ENCODE peak calls at places on chromosomes 3 and 15, in five cellular contexts. I is CD8-positive, alpha-beta T cell; C is body of pancreas; J is fibroblast of lung; F is pancreas. O is an unnamed sample.

GRCh38 chr3:46383946-46384330 is 13.2 kb downstream of the CCR5 start:
- DNase-seq in I (no peak), C (no peak), J (no peak), F (no peak), O (no peak)

GRCh38 chr15:65040461-65040860 is 4.7 kb upstream of the SLC51B start:
- DNase-seq in I (no peak), C (no peak), J (no peak), F (no peak), O (no peak)

GRCh38 chr3:128282392-128283196 is 129.3 kb downstream of the EEFSEC start:
- DNase-seq in I (no peak), C (peak; percentile 64), J (peak; percentile 71), F (peak; percentile 90), O (no peak)

GRCh38 chr3:195164573-195165263 is 106.2 kb downstream of the XXYLT1 start:
- DNase-seq in I (no peak), C (no peak), J (no peak), F (no peak), O (no peak)

GRCh38 chr3:55907616-55908015 is 420.5 kb upstream of the WNT5A start:
- DNase-seq in I (no peak), C (no peak), J (no peak), F (no peak), O (no peak)

GRCh38 chr15:69929905-69930630 is 167.6 kb downstream of the TLE3 start:
- DNase-seq in I (no peak), C (no peak), J (no peak), F (no peak), O (no peak)

GRCh38 chr3:140443073-140443472 is 234.8 kb upstream of the TRIM42 start:
- DNase-seq in I (no peak), C (no peak), J (no peak), F (no peak), O (no peak)

GRCh38 chr3:130849111-130849552 is 44.8 kb upstream of the ATP2C1 start:
- DNase-seq in I (no peak), C (peak; percentile 81), J (no peak), F (peak; percentile 90), O (no peak)

GRCh38 chr15:39084683-39085530 is 496.0 kb upstream of the THBS1 start:
- DNase-seq in I (no peak), C (peak; percentile 17), J (peak; percentile 92), F (no peak), O (no peak)

GRCh38 chr15:74432968-74433591 is 678 bp downstream of the SEMA7A start:
- DNase-seq in I (no peak), C (no peak), J (no peak), F (no peak), O (no peak)

GRCh38 chr15:80569656-80570055 is 125.5 kb upstream of the ABHD17C start:
- DNase-seq in I (no peak), C (no peak), J (no peak), F (no peak), O (no peak)

GRCh38 chr3:52234516-52235447 is 4.2 kb downstream of the TWF2 start:
- DNase-seq in I (no peak), C (no peak), J (no peak), F (no peak), O (no peak)

GRCh38 chr3:23611737-23612295 is 193.9 kb upstream of the UBE2E1 start:
- DNase-seq in I (no peak), C (peak; percentile 27), J (peak; percentile 84), F (peak; percentile 64), O (no peak)

GRCh38 chr3:115814778-115815380 is 191.6 kb downstream of the GAP43 start:
- DNase-seq in I (peak; percentile 76), C (peak; percentile 84), J (peak; percentile 61), F (no peak), O (peak; percentile 13)

GRCh38 chr3:50567011-50567385 is 549 bp downstream of the C3orf18 start:
- DNase-seq in I (no peak), C (no peak), J (no peak), F (no peak), O (no peak)

GRCh38 chr3:129226374-129226773 is 23.0 kb upstream of the COPG1 start:
- DNase-seq in I (no peak), C (peak; percentile 16), J (peak; percentile 97), F (no peak), O (no peak)

DNA sequence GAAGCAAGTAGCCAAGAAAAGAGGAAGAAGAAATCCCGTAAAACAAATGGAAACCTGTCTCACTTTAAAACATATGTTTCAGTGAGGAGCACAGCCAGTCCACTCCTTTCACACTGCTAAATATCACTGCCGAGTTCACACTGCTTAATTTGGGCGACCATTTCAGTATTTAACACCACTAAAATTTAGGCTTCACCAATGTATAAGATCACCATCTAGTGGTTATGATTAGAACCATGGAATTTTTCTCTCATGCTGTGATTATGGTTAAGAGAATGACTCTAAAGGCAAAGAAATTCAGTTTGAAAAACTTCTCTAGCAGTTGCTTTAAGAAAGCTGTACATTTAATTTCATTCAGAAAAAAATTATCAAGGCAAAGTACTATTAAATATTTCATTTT is 16.6 kb downstream of the SLC4A7 start:
- DNase-seq in I (no peak), C (no peak), J (peak; percentile 46), F (no peak), O (no peak)
- TF ChIP-seq CTCF in I (peak; percentile 60), C (peak; percentile 46), J (peak; percentile 35), F (peak; percentile 37), O (peak; percentile 57)

GRCh38 chr15:59062985-59063384 is 42.0 kb upstream of the CCNB2 start:
- DNase-seq in I (no peak), C (no peak), J (no peak), F (no peak), O (no peak)
- TF ChIP-seq CTCF in I (no peak), C (no peak), J (no peak), F (no peak), O (no peak)

GRCh38 chr3:100982710-100983109 is 10.5 kb downstream of the ABI3BP start:
- DNase-seq in I (no peak), C (no peak), J (peak; percentile 58), F (no peak), O (no peak)
- TF ChIP-seq CTCF in I (no peak), C (no peak), J (no peak), F (no peak), O (no peak)

GRCh38 chr3:13261908-13262307 is 158.2 kb downstream of the NUP210 start:
- DNase-seq in I (no peak), C (no peak), J (no peak), F (no peak), O (no peak)

GRCh38 chr3:13258986-13259514 is 161.1 kb downstream of the NUP210 start:
- DNase-seq in I (no peak), C (no peak), J (no peak), F (no peak), O (no peak)

GRCh38 chr3:13261104-13261800 is 158.9 kb downstream of the NUP210 start:
- DNase-seq in I (no peak), C (no peak), J (no peak), F (peak; percentile 47), O (no peak)

GRCh38 chr3:13259831-13260230 is 160.3 kb downstream of the NUP210 start:
- DNase-seq in I (no peak), C (no peak), J (no peak), F (no peak), O (no peak)

GRCh38 chr3:13260259-13261103 is 159.6 kb downstream of the NUP210 start:
- DNase-seq in I (no peak), C (no peak), J (no peak), F (no peak), O (no peak)
- TF ChIP-seq CTCF in I (no peak), C (no peak), J (no peak), F (no peak), O (no peak)

GRCh38 chr3:191244242-191244867 is 45.3 kb downstream of the OSTN start:
- DNase-seq in I (no peak), C (no peak), J (no peak), F (no peak), O (no peak)
- TF ChIP-seq CTCF in I (no peak), C (peak; percentile 36), J (no peak), F (peak; percentile 31), O (peak; percentile 33)

GRCh38 chr15:34984884-34985630 is 3.0 kb downstream of the ZNF770 start:
- DNase-seq in I (no peak), C (no peak), J (peak; percentile 52), F (no peak), O (no peak)

GRCh38 chr15:34987182-34987488 is 952 bp downstream of the ZNF770 start:
- DNase-seq in I (no peak), C (no peak), J (no peak), F (no peak), O (no peak)

GRCh38 chr15:34986326-34987181 is 1.5 kb downstream of the ZNF770 start:
- DNase-seq in I (no peak), C (no peak), J (no peak), F (no peak), O (no peak)

GRCh38 chr15:34987623-34987981 is 485 bp downstream of the ZNF770 start:
- DNase-seq in I (no peak), C (no peak), J (no peak), F (no peak), O (no peak)

DNA sequence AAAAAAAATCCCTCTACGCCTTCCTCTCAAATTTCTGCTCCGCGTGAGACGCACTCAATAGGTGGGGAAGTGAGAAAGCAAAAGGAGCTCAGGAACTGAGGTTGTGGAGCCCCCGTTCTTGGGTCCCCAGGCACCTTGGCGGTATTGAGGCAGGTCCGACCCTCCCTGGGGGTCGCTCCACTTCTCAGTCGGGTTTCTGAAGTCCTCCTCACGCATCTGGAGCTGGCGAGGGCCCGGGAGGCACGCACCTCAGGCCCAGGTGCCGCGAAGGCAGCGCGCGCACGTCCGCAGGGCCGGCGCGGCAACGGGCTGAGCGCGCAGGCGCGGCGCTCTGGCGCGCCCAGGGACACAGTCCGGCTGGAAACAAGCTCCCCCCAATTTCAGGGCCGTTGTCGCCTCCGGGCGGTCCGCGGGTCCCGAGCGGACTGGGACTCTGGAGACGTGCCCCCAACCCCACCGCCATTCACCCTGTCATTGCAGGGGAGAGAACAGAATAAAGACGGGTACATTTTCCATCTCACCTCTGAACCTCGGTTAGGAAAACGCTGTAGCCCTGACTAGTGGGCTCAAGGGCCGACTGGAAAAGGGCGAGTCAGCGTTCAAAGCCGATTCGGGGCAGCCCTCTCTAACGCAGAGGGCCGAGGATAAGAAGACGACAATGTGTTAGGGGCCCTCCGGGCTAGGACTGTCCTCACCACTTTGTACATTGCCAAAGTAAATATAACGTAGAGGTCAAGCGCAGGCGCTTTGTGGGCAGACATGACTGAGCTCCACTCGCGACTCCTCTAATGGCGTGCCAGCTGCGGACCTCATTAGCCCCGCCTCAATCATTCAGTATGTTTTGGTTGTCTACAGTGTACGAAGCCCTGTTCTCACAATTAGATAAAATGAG is at the start of gene ZNF770:
- DNase-seq in I (peak; percentile 83), C (peak; percentile 83), J (peak; percentile 74), F (peak; percentile 93), O (peak; percentile 51)
- TF ChIP-seq CTCF in I (no peak), C (no peak), J (no peak), F (no peak), O (no peak)

DNA sequence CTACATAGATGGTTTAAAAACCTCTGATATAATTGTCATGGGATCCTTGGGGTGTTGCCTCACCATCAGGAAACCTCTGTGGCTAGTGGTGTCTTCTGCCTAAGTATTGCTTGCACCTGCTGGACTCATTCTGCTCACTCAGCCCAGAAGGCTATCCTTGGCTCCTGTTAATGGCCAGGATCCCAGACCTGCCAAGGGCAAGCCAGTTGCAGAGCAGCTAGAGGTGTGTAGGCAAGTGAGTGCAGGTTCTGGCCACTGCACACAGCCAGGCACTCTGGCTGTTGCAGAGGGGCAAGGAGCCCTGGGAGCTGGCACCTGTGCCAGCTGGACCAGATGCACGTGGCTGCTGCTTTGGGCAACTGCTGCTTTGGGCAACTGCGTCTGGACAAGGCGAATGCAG is 1125.8 kb downstream of the SI start:
- DNase-seq in I (no peak), C (no peak), J (no peak), F (no peak), O (no peak)
- TF ChIP-seq CTCF in I (no peak), C (no peak), J (no peak), F (no peak), O (no peak)